ENCODE peak calls at places on chromosome 1, in six cellular contexts. P is NCI-H510A treated with DMSO at 0.1 percent for 48 hours, D is amniotic epithelial cell, H is NCI-H446 treated with DMSO at 0.1 percent for 48 hours, R is colonic mucosa, N is kidney glomerular epithelial cell. F is an unnamed sample.

GRCh38 chr1:235012436-235013210 is 116.0 kb downstream of the TOMM20 start:
- DNase-seq in P (no peak), D (no peak), H (no peak), R (no peak), N (no peak), F (no peak)

GRCh38 chr1:93262645-93263044 is 82.1 kb downstream of the CCDC18 start:
- DNase-seq in P (no peak), D (no peak), H (no peak), R (no peak), N (no peak), F (no peak)

GRCh38 chr1:48493970-48494769 is 22.2 kb upstream of the SPATA6 start:
- DNase-seq in P (no peak), D (peak), H (no peak), R (peak), N (peak), F (peak)

GRCh38 chr1:21269461-21270085 is 20.7 kb downstream of the ECE1 start:
- DNase-seq in P (no peak), D (no peak), H (no peak), R (no peak), N (no peak), F (no peak)

GRCh38 chr1:151461694-151462093 is 2.4 kb upstream of the POGZ start:
- DNase-seq in P (no peak), D (no peak), H (no peak), R (no peak), N (no peak), F (no peak)

GRCh38 chr1:24503003-24503751 is 541 bp downstream of the RCAN3 start:
- DNase-seq in P (peak), D (no peak), H (no peak), R (peak), N (no peak), F (peak)

GRCh38 chr1:46410156-46411009 is 16.3 kb downstream of the FAAH start:
- DNase-seq in P (no peak), D (no peak), H (no peak), R (no peak), N (no peak), F (no peak)

GRCh38 chr1:205142105-205142475 is 20.3 kb upstream of the RBBP5 start:
- DNase-seq in P (no peak), D (no peak), H (no peak), R (no peak), N (no peak), F (no peak)

F was measured in kidney tubule cell.